ENCODE peak calls at places on chromosomes 16 and 17, in five cellular contexts. One of them, this sample, is unnamed.

GRCh38 chr17:18280766-18281165 is 20.3 kb downstream of the MIEF2 start:
- DNase-seq in WERI-Rb-1: no peak
- DNase-seq in pancreas: no peak
- DNase-seq in GM12864: no peak
- DNase-seq in osteoblast: no peak
- DNase-seq in this sample: no peak

GRCh38 chr16:75764154-75764768 is 38.0 kb upstream of the CPHXL start:
- DNase-seq in WERI-Rb-1: peak; percentile 63
- DNase-seq in osteoblast: peak; percentile 82
- DNase-seq in pancreas: no peak
- DNase-seq in GM12864: peak; percentile 72
- DNase-seq in this sample: no peak

GRCh38 chr17:32161029-32161428 is 18.7 kb downstream of the RHOT1 start:
- DNase-seq in GM12864: no peak
- DNase-seq in pancreas: no peak
- DNase-seq in osteoblast: no peak
- DNase-seq in WERI-Rb-1: no peak
- DNase-seq in this sample: no peak

GRCh38 chr17:42704495-42705494 is 22.5 kb downstream of the CNTNAP1 start:
- DNase-seq in WERI-Rb-1: no peak
- DNase-seq in pancreas: no peak
- DNase-seq in GM12864: peak; percentile 84
- DNase-seq in osteoblast: no peak
- DNase-seq in this sample: no peak

GRCh38 chr17:74042744-74043486 is 160.6 kb upstream of the RPL38 start:
- DNase-seq in pancreas: no peak
- DNase-seq in WERI-Rb-1: peak; percentile 38
- DNase-seq in GM12864: no peak
- DNase-seq in osteoblast: peak; percentile 97
- DNase-seq in this sample: peak; percentile 39

GRCh38 chr17:10171057-10171456 is 27.3 kb downstream of the GAS7 start:
- DNase-seq in osteoblast: no peak
- DNase-seq in pancreas: no peak
- DNase-seq in GM12864: no peak
- DNase-seq in WERI-Rb-1: no peak
- DNase-seq in this sample: no peak

GRCh38 chr16:85329999-85330693 is 217.9 kb upstream of the CIBAR2 start:
- DNase-seq in pancreas: no peak
- DNase-seq in osteoblast: peak; percentile 76
- DNase-seq in WERI-Rb-1: peak; percentile 50
- DNase-seq in GM12864: no peak
- DNase-seq in this sample: no peak

GRCh38 chr17:53740312-53740711 is 82.4 kb upstream of the KIF2B start:
- DNase-seq in WERI-Rb-1: no peak
- DNase-seq in pancreas: no peak
- DNase-seq in osteoblast: no peak
- DNase-seq in GM12864: no peak
- DNase-seq in this sample: no peak

GRCh38 chr16:17177242-17177967 is 293.4 kb downstream of the XYLT1 start:
- DNase-seq in pancreas: no peak
- DNase-seq in WERI-Rb-1: peak; percentile 44
- DNase-seq in GM12864: no peak
- DNase-seq in osteoblast: no peak
- DNase-seq in this sample: no peak

GRCh38 chr16:77212736-77213541 is 13.7 kb downstream of the SYCE1L start:
- DNase-seq in WERI-Rb-1: peak; percentile 78
- DNase-seq in pancreas: peak; percentile 87
- DNase-seq in osteoblast: peak; percentile 91
- DNase-seq in GM12864: no peak
- DNase-seq in this sample: no peak

GRCh38 chr16:1584926-1585487 is 26.9 kb downstream of the IFT140 start:
- DNase-seq in osteoblast: peak; percentile 48
- DNase-seq in WERI-Rb-1: no peak
- DNase-seq in pancreas: no peak
- DNase-seq in GM12864: no peak
- DNase-seq in this sample: no peak

GRCh38 chr17:74571894-74572293 is 4.6 kb upstream of the CD300H start:
- DNase-seq in WERI-Rb-1: no peak
- DNase-seq in GM12864: no peak
- DNase-seq in pancreas: no peak
- DNase-seq in osteoblast: no peak
- DNase-seq in this sample: no peak

GRCh38 chr17:40373324-40373723 is 8.8 kb upstream of the GJD3 start:
- DNase-seq in GM12864: no peak
- DNase-seq in pancreas: no peak
- DNase-seq in WERI-Rb-1: no peak
- DNase-seq in osteoblast: peak; percentile 73
- DNase-seq in this sample: no peak

GRCh38 chr16:4032768-4033167 is 83.5 kb downstream of the ADCY9 start:
- DNase-seq in osteoblast: peak; percentile 86
- DNase-seq in GM12864: no peak
- DNase-seq in pancreas: peak; percentile 83
- DNase-seq in WERI-Rb-1: no peak
- DNase-seq in this sample: no peak

GRCh38 chr17:1422907-1423306 is 22.9 kb upstream of the YWHAE start:
- DNase-seq in osteoblast: peak; percentile 97
- DNase-seq in WERI-Rb-1: no peak
- DNase-seq in pancreas: no peak
- DNase-seq in GM12864: no peak
- DNase-seq in this sample: peak; percentile 78

GRCh38 chr16:80723981-80724380 is 80.4 kb downstream of the CDYL2 start:
- DNase-seq in GM12864: no peak
- DNase-seq in WERI-Rb-1: no peak
- DNase-seq in pancreas: no peak
- DNase-seq in osteoblast: no peak
- DNase-seq in this sample: no peak

GRCh38 chr16:15946257-15947044 is 3.0 kb upstream of the ABCC1 start:
- DNase-seq in pancreas: peak; percentile 14
- DNase-seq in osteoblast: peak; percentile 87
- DNase-seq in GM12864: no peak
- DNase-seq in WERI-Rb-1: no peak
- DNase-seq in this sample: peak; percentile 87

GRCh38 chr17:28612936-28613872 is 781 bp downstream of the RSKR start:
- DNase-seq in pancreas: no peak
- DNase-seq in osteoblast: peak; percentile 69
- DNase-seq in WERI-Rb-1: peak; percentile 60
- DNase-seq in GM12864: no peak
- DNase-seq in this sample: no peak

GRCh38 chr17:82786427-82786826 is 34.6 kb downstream of the TBCD start:
- DNase-seq in osteoblast: peak; percentile 36
- DNase-seq in pancreas: no peak
- DNase-seq in GM12864: no peak
- DNase-seq in WERI-Rb-1: no peak
- DNase-seq in this sample: no peak

GRCh38 chr17:5843366-5844026 is 226.7 kb upstream of the WSCD1 start:
- DNase-seq in osteoblast: peak; percentile 46
- DNase-seq in WERI-Rb-1: no peak
- DNase-seq in GM12864: no peak
- DNase-seq in pancreas: no peak
- DNase-seq in this sample: no peak

GRCh38 chr17:73549841-73550430 is 94.3 kb downstream of the SDK2 start:
- DNase-seq in osteoblast: no peak
- DNase-seq in GM12864: no peak
- DNase-seq in pancreas: no peak
- DNase-seq in WERI-Rb-1: no peak
- DNase-seq in this sample: no peak

GRCh38 chr17:6374761-6375312 is 60.1 kb downstream of the AIPL1 start:
- DNase-seq in GM12864: no peak
- DNase-seq in pancreas: no peak
- DNase-seq in osteoblast: no peak
- DNase-seq in WERI-Rb-1: no peak
- DNase-seq in this sample: no peak

GRCh38 chr16:82782715-82783251 is 156.0 kb downstream of the CDH13 start:
- DNase-seq in osteoblast: no peak
- DNase-seq in pancreas: no peak
- DNase-seq in WERI-Rb-1: no peak
- DNase-seq in GM12864: no peak
- DNase-seq in this sample: no peak

GRCh38 chr16:49856741-49857330 is 924 bp upstream of the ZNF423 start:
- DNase-seq in GM12864: no peak
- DNase-seq in osteoblast: peak; percentile 99
- DNase-seq in WERI-Rb-1: peak; percentile 85
- DNase-seq in pancreas: peak; percentile 84
- DNase-seq in this sample: no peak

GRCh38 chr17:40063034-40063765 is 435 bp downstream of the THRA start:
- DNase-seq in GM12864: no peak
- DNase-seq in WERI-Rb-1: peak; percentile 77
- DNase-seq in osteoblast: peak; percentile 91
- DNase-seq in pancreas: peak; percentile 81
- DNase-seq in this sample: no peak

GRCh38 chr17:10614536-10615155 is 42.5 kb downstream of the MYH3 start:
- DNase-seq in osteoblast: peak; percentile 81
- DNase-seq in GM12864: no peak
- DNase-seq in WERI-Rb-1: peak; percentile 71
- DNase-seq in pancreas: no peak
- DNase-seq in this sample: no peak

GRCh38 chr17:17692353-17693252 is 11.3 kb downstream of the RAI1 start:
- DNase-seq in pancreas: no peak
- DNase-seq in osteoblast: peak; percentile 78
- DNase-seq in GM12864: no peak
- DNase-seq in WERI-Rb-1: no peak
- DNase-seq in this sample: no peak

GRCh38 chr16:3882531-3882930 is 2.0 kb upstream of the CREBBP start:
- DNase-seq in GM12864: no peak
- DNase-seq in osteoblast: no peak
- DNase-seq in WERI-Rb-1: no peak
- DNase-seq in pancreas: no peak
- DNase-seq in this sample: no peak

GRCh38 chr17:38729368-38729885 is 714 bp upstream of the CISD3 start:
- DNase-seq in osteoblast: no peak
- DNase-seq in WERI-Rb-1: no peak
- DNase-seq in GM12864: no peak
- DNase-seq in pancreas: no peak
- DNase-seq in this sample: no peak

DNA sequence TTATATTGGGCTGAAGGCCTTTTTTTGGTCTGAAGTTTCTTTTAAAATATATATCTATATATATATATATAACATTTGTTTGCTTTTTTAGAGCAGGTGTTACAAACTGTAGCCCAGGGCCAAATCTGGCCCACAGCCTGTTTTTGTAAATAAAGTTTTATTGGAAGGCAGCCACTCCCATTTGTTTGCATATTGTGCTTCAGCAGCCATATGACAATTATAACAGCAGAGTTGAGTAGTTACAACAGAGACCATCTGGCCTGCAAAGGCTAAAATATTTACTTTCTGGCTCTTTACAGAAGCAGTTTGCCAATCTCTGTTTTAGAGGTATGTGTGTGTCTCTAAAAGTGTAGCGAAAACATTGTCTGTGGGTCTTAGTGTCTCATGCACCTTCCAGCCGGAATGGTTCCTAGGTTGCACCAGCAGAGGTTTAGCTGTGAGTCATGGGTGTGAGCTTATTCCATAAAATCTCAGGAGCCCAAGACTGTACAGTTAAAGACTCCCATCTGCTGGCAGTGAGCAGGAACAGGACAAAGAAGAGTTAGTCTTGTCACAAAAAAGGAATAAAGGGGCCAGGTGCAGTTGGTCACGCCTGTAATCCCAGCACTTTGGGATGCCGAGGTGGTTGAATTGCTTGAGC is 23.8 kb downstream of the LCMT1 start:
- DNase-seq in GM12864: no peak
- DNase-seq in WERI-Rb-1: no peak
- DNase-seq in pancreas: no peak
- DNase-seq in osteoblast: no peak
- DNase-seq in this sample: no peak
- TF ChIP-seq CTCF in GM12864: no peak
- TF ChIP-seq CTCF in WERI-Rb-1: no peak
- TF ChIP-seq CTCF in pancreas: no peak
- TF ChIP-seq CTCF in osteoblast: peak; percentile 61
- TF ChIP-seq CTCF in this sample: peak; percentile 49

GRCh38 chr16:30816769-30817168 is 29.8 kb upstream of the ZNF629 start:
- DNase-seq in GM12864: no peak
- DNase-seq in osteoblast: no peak
- DNase-seq in WERI-Rb-1: no peak
- DNase-seq in pancreas: no peak
- DNase-seq in this sample: no peak

GRCh38 chr16:30808163-30808562 is 21.2 kb upstream of the ZNF629 start:
- DNase-seq in osteoblast: no peak
- DNase-seq in WERI-Rb-1: no peak
- DNase-seq in GM12864: no peak
- DNase-seq in pancreas: no peak
- DNase-seq in this sample: no peak

GRCh38 chr16:30813821-30814189 is 26.8 kb upstream of the ZNF629 start:
- DNase-seq in pancreas: no peak
- DNase-seq in GM12864: no peak
- DNase-seq in osteoblast: no peak
- DNase-seq in WERI-Rb-1: no peak
- DNase-seq in this sample: no peak
- H3K4me3 ChIP-seq in pancreas: peak overlapping the region; percentile 47
- H3K4me3 ChIP-seq in GM12864: peak overlapping the region; percentile 56
- H3K4me3 ChIP-seq in osteoblast: peak overlapping the region; percentile 77
- H3K4me3 ChIP-seq in WERI-Rb-1: no peak overlapping the region
- H3K4me3 ChIP-seq in this sample: peak overlapping the region; percentile 17

GRCh38 chr16:68596266-68596665 is 48.8 kb upstream of the CDH3 start:
- DNase-seq in pancreas: no peak
- DNase-seq in osteoblast: no peak
- DNase-seq in GM12864: no peak
- DNase-seq in WERI-Rb-1: no peak
- DNase-seq in this sample: no peak

GRCh38 chr16:68592466-68593337 is 52.4 kb upstream of the CDH3 start:
- DNase-seq in GM12864: no peak
- DNase-seq in pancreas: no peak
- DNase-seq in osteoblast: no peak
- DNase-seq in WERI-Rb-1: no peak
- DNase-seq in this sample: no peak

GRCh38 chr16:68590201-68590994 is 51.3 kb downstream of the ZFP90 start:
- DNase-seq in WERI-Rb-1: peak; percentile 82
- DNase-seq in osteoblast: peak; percentile 94
- DNase-seq in pancreas: peak; percentile 90
- DNase-seq in GM12864: no peak
- DNase-seq in this sample: no peak
- TF ChIP-seq CTCF in WERI-Rb-1: peak; percentile 91
- TF ChIP-seq CTCF in osteoblast: peak; percentile 73
- TF ChIP-seq CTCF in pancreas: peak; percentile 40
- TF ChIP-seq CTCF in GM12864: peak; percentile 72
- TF ChIP-seq CTCF in this sample: peak; percentile 95

DNA sequence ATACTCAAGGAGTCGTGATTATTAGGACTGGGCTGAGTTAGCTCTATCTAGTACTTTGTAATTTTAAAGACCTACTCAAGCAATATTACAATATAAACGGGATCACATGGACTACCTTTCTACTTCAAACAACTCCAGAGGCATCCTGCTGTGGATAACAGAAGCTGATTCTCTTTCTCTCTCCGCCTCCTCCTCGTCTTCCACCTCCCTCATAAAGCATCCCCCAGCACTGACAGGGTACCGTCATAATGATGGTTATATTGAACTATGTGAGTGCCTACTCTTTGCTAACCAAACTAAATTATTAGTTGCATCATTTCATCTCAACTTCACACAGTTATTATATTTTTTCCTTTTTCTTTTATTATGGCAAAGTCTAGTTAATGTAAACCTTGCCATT is 165.4 kb upstream of the FOXF1 start:
- DNase-seq in osteoblast: no peak
- DNase-seq in pancreas: no peak
- DNase-seq in GM12864: no peak
- DNase-seq in WERI-Rb-1: no peak
- DNase-seq in this sample: no peak
- H3K4me3 ChIP-seq in osteoblast: no peak overlapping the region
- H3K4me3 ChIP-seq in pancreas: no peak overlapping the region
- H3K4me3 ChIP-seq in GM12864: no peak overlapping the region
- H3K4me3 ChIP-seq in WERI-Rb-1: no peak overlapping the region
- H3K4me3 ChIP-seq in this sample: no peak overlapping the region